ENCODE peak calls at places on chromosomes 6 and 20, in five cellular contexts. N is pancreas, Y is cardiac muscle cell, K is esophagus muscularis mucosa, R is Panc1. D is an unnamed sample.

GRCh38 chr6:166771701-166772100 is 144.7 kb upstream of the RPS6KA2 start:
- DNase-seq in K (no peak), R (no peak), Y (no peak), N (no peak), D (no peak)

GRCh38 chr20:3706774-3707507 is 5.5 kb downstream of the SIGLEC1 start:
- DNase-seq in K (no peak), N (no peak), Y (no peak), R (no peak), D (peak; percentile 71)

GRCh38 chr6:168374051-168374502 is 54.5 kb upstream of the DACT2 start:
- DNase-seq in K (no peak), N (peak; percentile 54), Y (no peak), R (no peak), D (peak; percentile 45)

GRCh38 chr6:93678841-93679454 is 259.6 kb upstream of the EPHA7 start:
- DNase-seq in N (no peak), K (no peak), R (no peak), Y (peak; percentile 31), D (no peak)

GRCh38 chr20:17622086-17622850 is 52.4 kb downstream of the DSTN start:
- DNase-seq in K (no peak), N (no peak), R (no peak), Y (no peak), D (peak; percentile 37)

GRCh38 chr6:145245119-145245518 is 490.2 kb downstream of the EPM2A start:
- DNase-seq in N (no peak), R (no peak), K (no peak), Y (peak; percentile 53), D (no peak)

GRCh38 chr6:109314313-109314712 is 68.0 kb downstream of the CD164 start:
- DNase-seq in Y (no peak), N (no peak), R (no peak), K (no peak), D (no peak)

GRCh38 chr20:32753731-32754130 is 8.5 kb upstream of the DNMT3B start:
- DNase-seq in Y (no peak), N (no peak), R (no peak), K (no peak), D (no peak)

GRCh38 chr6:163404825-163405265 is 9.7 kb upstream of the QKI start:
- DNase-seq in N (no peak), Y (peak; percentile 84), R (no peak), K (peak; percentile 91), D (peak; percentile 71)

GRCh38 chr20:64161595-64162238 is 2.5 kb upstream of the MYT1 start:
- DNase-seq in K (no peak), R (no peak), N (peak; percentile 75), Y (peak; percentile 66), D (no peak)

GRCh38 chr6:10837997-10838793 is at the start of gene MAK:
- DNase-seq in R (peak; percentile 58), N (peak; percentile 94), K (no peak), Y (peak; percentile 84), D (peak; percentile 94)

GRCh38 chr6:56759521-56759920 is 116.8 kb upstream of the DST start:
- DNase-seq in N (no peak), R (no peak), K (no peak), Y (no peak), D (no peak)
- H3K4me1 ChIP-seq in N (peaks cover 11% of the 10 kb centered on the region), R (peaks cover 67% of the 10 kb centered on the region), K (peaks cover 44% of the 10 kb centered on the region), Y (peaks cover 15% of the 10 kb centered on the region), D (peaks cover 20% of the 10 kb centered on the region)

GRCh38 chr6:157839606-157840005 is 16.6 kb downstream of the SNX9 start:
- DNase-seq in R (no peak), K (no peak), N (no peak), Y (no peak), D (no peak)

GRCh38 chr6:157841211-157841840 is 18.3 kb downstream of the SNX9 start:
- DNase-seq in K (no peak), N (no peak), R (no peak), Y (no peak), D (no peak)

GRCh38 chr6:157840261-157840660 is 17.2 kb downstream of the SNX9 start:
- DNase-seq in R (no peak), Y (no peak), K (no peak), N (no peak), D (no peak)

GRCh38 chr6:157840776-157841175 is 17.7 kb downstream of the SNX9 start:
- DNase-seq in K (no peak), Y (peak; percentile 49), N (no peak), R (no peak), D (no peak)

GRCh38 chr6:157842213-157842612 is 19.2 kb downstream of the SNX9 start:
- DNase-seq in N (no peak), Y (no peak), K (no peak), R (no peak), D (no peak)
- H3K4me1 ChIP-seq in N (peaks cover 38% of the 10 kb centered on the region), Y (peaks cover 10% of the 10 kb centered on the region), K (peaks cover 78% of the 10 kb centered on the region), R (peaks cover 77% of the 10 kb centered on the region), D (peaks cover 27% of the 10 kb centered on the region)

DNA sequence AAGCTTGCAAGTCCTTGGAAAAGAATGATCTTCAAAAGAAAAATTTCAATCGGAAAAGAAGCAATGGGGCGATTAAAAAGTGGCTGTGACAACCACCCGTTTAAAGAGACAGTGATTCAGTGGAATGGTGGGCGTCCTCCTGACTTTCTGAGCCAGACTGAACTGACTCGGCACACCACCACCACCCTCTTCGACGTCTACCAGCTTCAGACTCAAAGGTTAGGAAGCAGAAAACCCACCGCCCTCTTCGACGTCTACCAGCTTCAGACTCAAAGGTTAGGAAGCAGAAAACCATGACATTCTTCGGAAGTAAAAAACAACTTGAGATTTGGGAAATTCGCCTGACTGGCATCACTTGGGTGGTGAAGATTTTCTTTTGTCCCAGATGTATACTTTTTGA is 28.3 kb upstream of the IRF4 start:
- DNase-seq in K (no peak), N (peak; percentile 37), R (no peak), Y (no peak), D (no peak)
- H3K4me1 ChIP-seq in K (no peaks in the 10 kb centered on the region), N (no peaks in the 10 kb centered on the region), R (no peaks in the 10 kb centered on the region), Y (no peaks in the 10 kb centered on the region), D (no peaks in the 10 kb centered on the region)

GRCh38 chr6:158009935-158010585 is 28.4 kb downstream of the SYNJ2 start:
- DNase-seq in K (no peak), N (peak; percentile 21), R (no peak), Y (no peak), D (no peak)
- H3K4me1 ChIP-seq in K (peaks cover 34% of the 10 kb centered on the region), N (peaks cover 19% of the 10 kb centered on the region), R (peaks cover 71% of the 10 kb centered on the region), Y (no peaks in the 10 kb centered on the region), D (peaks cover 27% of the 10 kb centered on the region)